ENCODE peak calls at places on chromosomes 16 and 17, in eight cellular contexts. One of them, this sample, is unnamed.
A peak's percentile ranks its signal among the peaks of the same experiment; 100 is the strongest.

GRCh38 chr17:2700491-2701141 is 10.9 kb downstream of the CLUH start:
- DNase-seq in AG04450: no peak
- DNase-seq in Caco-2: peak; percentile 26
- DNase-seq in left ventricle myocardium inferior: peak; percentile 10
- DNase-seq in mucosa of descending colon: no peak
- DNase-seq in fibroblast of lung: no peak
- DNase-seq in pancreas: no peak
- DNase-seq in effector memory CD4-positive, alpha-beta T cell: no peak
- DNase-seq in this sample: peak; percentile 63

GRCh38 chr16:1325261-1325660 is 8.2 kb upstream of the BAIAP3 start:
- DNase-seq in AG04450: no peak
- DNase-seq in Caco-2: no peak
- DNase-seq in left ventricle myocardium inferior: no peak
- DNase-seq in mucosa of descending colon: no peak
- DNase-seq in fibroblast of lung: no peak
- DNase-seq in pancreas: no peak
- DNase-seq in effector memory CD4-positive, alpha-beta T cell: no peak
- DNase-seq in this sample: no peak

GRCh38 chr17:28505986-28506665 is at the start of gene FOXN1:
- DNase-seq in AG04450: no peak
- DNase-seq in Caco-2: no peak
- DNase-seq in left ventricle myocardium inferior: no peak
- DNase-seq in mucosa of descending colon: no peak
- DNase-seq in fibroblast of lung: no peak
- DNase-seq in pancreas: no peak
- DNase-seq in effector memory CD4-positive, alpha-beta T cell: no peak
- DNase-seq in this sample: no peak

GRCh38 chr16:49203361-49203760 is 78.3 kb downstream of the CBLN1 start:
- DNase-seq in AG04450: no peak
- DNase-seq in Caco-2: no peak
- DNase-seq in left ventricle myocardium inferior: no peak
- DNase-seq in mucosa of descending colon: no peak
- DNase-seq in fibroblast of lung: no peak
- DNase-seq in pancreas: no peak
- DNase-seq in effector memory CD4-positive, alpha-beta T cell: no peak
- DNase-seq in this sample: no peak

GRCh38 chr17:48647103-48647963 is 21.2 kb upstream of the HOXB9 start:
- DNase-seq in AG04450: no peak
- DNase-seq in Caco-2: peak; percentile 73
- DNase-seq in left ventricle myocardium inferior: no peak
- DNase-seq in mucosa of descending colon: peak; percentile 60
- DNase-seq in fibroblast of lung: no peak
- DNase-seq in pancreas: no peak
- DNase-seq in effector memory CD4-positive, alpha-beta T cell: no peak
- DNase-seq in this sample: no peak

GRCh38 chr17:34386925-34387550 is 24.0 kb upstream of the CCL1 start:
- DNase-seq in AG04450: no peak
- DNase-seq in Caco-2: no peak
- DNase-seq in left ventricle myocardium inferior: no peak
- DNase-seq in mucosa of descending colon: no peak
- DNase-seq in fibroblast of lung: peak; percentile 2
- DNase-seq in pancreas: no peak
- DNase-seq in effector memory CD4-positive, alpha-beta T cell: no peak
- DNase-seq in this sample: no peak

GRCh38 chr16:84808812-84809211 is 11.0 kb upstream of the CRISPLD2 start:
- DNase-seq in AG04450: no peak
- DNase-seq in Caco-2: no peak
- DNase-seq in left ventricle myocardium inferior: no peak
- DNase-seq in mucosa of descending colon: peak; percentile 28
- DNase-seq in fibroblast of lung: no peak
- DNase-seq in pancreas: no peak
- DNase-seq in effector memory CD4-positive, alpha-beta T cell: no peak
- DNase-seq in this sample: no peak

GRCh38 chr17:59372138-59372751 is 40.8 kb downstream of the YPEL2 start:
- DNase-seq in AG04450: no peak
- DNase-seq in Caco-2: no peak
- DNase-seq in left ventricle myocardium inferior: no peak
- DNase-seq in mucosa of descending colon: no peak
- DNase-seq in fibroblast of lung: peak; percentile 84
- DNase-seq in pancreas: peak; percentile 45
- DNase-seq in effector memory CD4-positive, alpha-beta T cell: no peak
- DNase-seq in this sample: no peak

GRCh38 chr16:2003827-2004641 is 5.6 kb downstream of the ZNF598 start:
- DNase-seq in AG04450: peak; percentile 51
- DNase-seq in Caco-2: peak; percentile 79
- DNase-seq in left ventricle myocardium inferior: peak; percentile 90
- DNase-seq in mucosa of descending colon: peak; percentile 94
- DNase-seq in fibroblast of lung: peak; percentile 76
- DNase-seq in pancreas: peak; percentile 95
- DNase-seq in effector memory CD4-positive, alpha-beta T cell: peak; percentile 76
- DNase-seq in this sample: peak; percentile 95

GRCh38 chr16:80931985-80932720 is 74.5 kb downstream of the CMC2 start:
- DNase-seq in AG04450: no peak
- DNase-seq in Caco-2: peak; percentile 65
- DNase-seq in left ventricle myocardium inferior: peak; percentile 82
- DNase-seq in mucosa of descending colon: peak; percentile 70
- DNase-seq in fibroblast of lung: peak; percentile 71
- DNase-seq in pancreas: peak; percentile 43
- DNase-seq in effector memory CD4-positive, alpha-beta T cell: no peak
- DNase-seq in this sample: peak; percentile 73

GRCh38 chr17:75228847-75229246 is 23.4 kb downstream of the NUP85 start:
- DNase-seq in AG04450: no peak
- DNase-seq in Caco-2: no peak
- DNase-seq in left ventricle myocardium inferior: no peak
- DNase-seq in mucosa of descending colon: no peak
- DNase-seq in fibroblast of lung: no peak
- DNase-seq in pancreas: no peak
- DNase-seq in effector memory CD4-positive, alpha-beta T cell: no peak
- DNase-seq in this sample: peak; percentile 70

GRCh38 chr17:48995871-48996695 is 1.1 kb upstream of the IGF2BP1 start:
- DNase-seq in AG04450: no peak
- DNase-seq in Caco-2: peak; percentile 98
- DNase-seq in left ventricle myocardium inferior: no peak
- DNase-seq in mucosa of descending colon: no peak
- DNase-seq in fibroblast of lung: no peak
- DNase-seq in pancreas: no peak
- DNase-seq in effector memory CD4-positive, alpha-beta T cell: no peak
- DNase-seq in this sample: no peak

GRCh38 chr17:21125862-21126261 is 902 bp upstream of the DHRS7B start:
- DNase-seq in AG04450: no peak
- DNase-seq in Caco-2: no peak
- DNase-seq in left ventricle myocardium inferior: no peak
- DNase-seq in mucosa of descending colon: no peak
- DNase-seq in fibroblast of lung: no peak
- DNase-seq in pancreas: no peak
- DNase-seq in effector memory CD4-positive, alpha-beta T cell: peak; percentile 70
- DNase-seq in this sample: no peak

GRCh38 chr16:69823831-69824563 is 61.9 kb downstream of the WWP2 start:
- DNase-seq in AG04450: no peak
- DNase-seq in Caco-2: no peak
- DNase-seq in left ventricle myocardium inferior: peak; percentile 57
- DNase-seq in mucosa of descending colon: no peak
- DNase-seq in fibroblast of lung: no peak
- DNase-seq in pancreas: peak; percentile 86
- DNase-seq in effector memory CD4-positive, alpha-beta T cell: no peak
- DNase-seq in this sample: peak; percentile 62

GRCh38 chr17:6914711-6915110 is 81.1 kb upstream of the ALOX12 start:
- DNase-seq in AG04450: no peak
- DNase-seq in Caco-2: no peak
- DNase-seq in left ventricle myocardium inferior: no peak
- DNase-seq in mucosa of descending colon: no peak
- DNase-seq in fibroblast of lung: no peak
- DNase-seq in pancreas: no peak
- DNase-seq in effector memory CD4-positive, alpha-beta T cell: no peak
- DNase-seq in this sample: no peak

DNA sequence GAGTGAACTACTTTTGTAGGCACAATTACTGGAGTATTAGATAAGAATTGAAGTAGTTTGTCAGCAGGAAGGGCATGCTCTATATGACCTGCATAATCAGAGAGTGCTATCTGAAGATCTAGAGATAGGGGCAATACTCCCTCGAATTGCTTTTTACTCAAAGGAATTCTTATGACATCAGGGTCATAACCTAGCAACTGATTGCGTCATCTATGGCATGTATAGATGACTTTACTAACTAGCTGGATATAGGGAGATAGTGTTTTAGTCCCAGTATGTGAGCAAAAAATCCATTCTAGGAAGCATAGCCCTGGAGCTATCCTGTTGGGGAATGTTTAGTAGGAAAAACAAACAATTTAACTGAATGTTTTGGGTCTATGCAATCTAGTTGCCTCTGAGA is 109.5 kb upstream of the ZNF267 start:
- DNase-seq in AG04450: no peak
- DNase-seq in Caco-2: no peak
- DNase-seq in left ventricle myocardium inferior: no peak
- DNase-seq in mucosa of descending colon: no peak
- DNase-seq in fibroblast of lung: no peak
- DNase-seq in pancreas: no peak
- DNase-seq in effector memory CD4-positive, alpha-beta T cell: no peak
- DNase-seq in this sample: no peak
- H3K9me3 ChIP-seq in AG04450: peaks cover 38% of the 10 kb centered on the region
- H3K9me3 ChIP-seq in Caco-2: peaks cover 8% of the 10 kb centered on the region
- H3K9me3 ChIP-seq in left ventricle myocardium inferior: peaks cover 93% of the 10 kb centered on the region
- H3K9me3 ChIP-seq in mucosa of descending colon: peaks cover 89% of the 10 kb centered on the region
- H3K9me3 ChIP-seq in fibroblast of lung: no peaks in the 10 kb centered on the region
- H3K9me3 ChIP-seq in pancreas: no peaks in the 10 kb centered on the region
- H3K9me3 ChIP-seq in effector memory CD4-positive, alpha-beta T cell: peaks cover 40% of the 10 kb centered on the region
- H3K9me3 ChIP-seq in this sample: peaks cover 85% of the 10 kb centered on the region

GRCh38 chr16:56382901-56383355 is 42.4 kb downstream of the AMFR start:
- DNase-seq in AG04450: peak; percentile 43
- DNase-seq in Caco-2: no peak
- DNase-seq in left ventricle myocardium inferior: no peak
- DNase-seq in mucosa of descending colon: no peak
- DNase-seq in fibroblast of lung: peak; percentile 83
- DNase-seq in pancreas: no peak
- DNase-seq in effector memory CD4-positive, alpha-beta T cell: no peak
- DNase-seq in this sample: no peak

GRCh38 chr16:56388209-56388608 is 37.1 kb downstream of the AMFR start:
- DNase-seq in AG04450: no peak
- DNase-seq in Caco-2: no peak
- DNase-seq in left ventricle myocardium inferior: no peak
- DNase-seq in mucosa of descending colon: no peak
- DNase-seq in fibroblast of lung: peak; percentile 59
- DNase-seq in pancreas: no peak
- DNase-seq in effector memory CD4-positive, alpha-beta T cell: no peak
- DNase-seq in this sample: no peak

GRCh38 chr16:56384074-56384721 is 41.1 kb downstream of the AMFR start:
- DNase-seq in AG04450: no peak
- DNase-seq in Caco-2: no peak
- DNase-seq in left ventricle myocardium inferior: no peak
- DNase-seq in mucosa of descending colon: no peak
- DNase-seq in fibroblast of lung: no peak
- DNase-seq in pancreas: no peak
- DNase-seq in effector memory CD4-positive, alpha-beta T cell: no peak
- DNase-seq in this sample: no peak

GRCh38 chr16:56382459-56382858 is 42.9 kb downstream of the AMFR start:
- DNase-seq in AG04450: no peak
- DNase-seq in Caco-2: no peak
- DNase-seq in left ventricle myocardium inferior: no peak
- DNase-seq in mucosa of descending colon: no peak
- DNase-seq in fibroblast of lung: no peak
- DNase-seq in pancreas: no peak
- DNase-seq in effector memory CD4-positive, alpha-beta T cell: no peak
- DNase-seq in this sample: no peak
- H3K9me3 ChIP-seq in AG04450: peaks cover 15% of the 10 kb centered on the region
- H3K9me3 ChIP-seq in Caco-2: peaks cover 22% of the 10 kb centered on the region
- H3K9me3 ChIP-seq in left ventricle myocardium inferior: peaks cover 25% of the 10 kb centered on the region
- H3K9me3 ChIP-seq in mucosa of descending colon: peaks cover 15% of the 10 kb centered on the region
- H3K9me3 ChIP-seq in fibroblast of lung: no peaks in the 10 kb centered on the region
- H3K9me3 ChIP-seq in pancreas: no peaks in the 10 kb centered on the region
- H3K9me3 ChIP-seq in effector memory CD4-positive, alpha-beta T cell: peaks cover 5% of the 10 kb centered on the region
- H3K9me3 ChIP-seq in this sample: peaks cover 3% of the 10 kb centered on the region

GRCh38 chr17:67765623-67766022 is 47.9 kb downstream of the NOL11 start:
- DNase-seq in AG04450: no peak
- DNase-seq in Caco-2: no peak
- DNase-seq in left ventricle myocardium inferior: no peak
- DNase-seq in mucosa of descending colon: no peak
- DNase-seq in fibroblast of lung: no peak
- DNase-seq in pancreas: no peak
- DNase-seq in effector memory CD4-positive, alpha-beta T cell: no peak
- DNase-seq in this sample: no peak

GRCh38 chr17:67772679-67773078 is 52.6 kb upstream of the BPTF start:
- DNase-seq in AG04450: no peak
- DNase-seq in Caco-2: no peak
- DNase-seq in left ventricle myocardium inferior: no peak
- DNase-seq in mucosa of descending colon: no peak
- DNase-seq in fibroblast of lung: no peak
- DNase-seq in pancreas: no peak
- DNase-seq in effector memory CD4-positive, alpha-beta T cell: no peak
- DNase-seq in this sample: no peak

GRCh38 chr17:67770539-67770938 is 52.8 kb downstream of the NOL11 start:
- DNase-seq in AG04450: no peak
- DNase-seq in Caco-2: no peak
- DNase-seq in left ventricle myocardium inferior: no peak
- DNase-seq in mucosa of descending colon: no peak
- DNase-seq in fibroblast of lung: no peak
- DNase-seq in pancreas: no peak
- DNase-seq in effector memory CD4-positive, alpha-beta T cell: no peak
- DNase-seq in this sample: no peak
- H3K9me3 ChIP-seq in AG04450: no peaks in the 10 kb centered on the region
- H3K9me3 ChIP-seq in Caco-2: no peaks in the 10 kb centered on the region
- H3K9me3 ChIP-seq in left ventricle myocardium inferior: no peaks in the 10 kb centered on the region
- H3K9me3 ChIP-seq in mucosa of descending colon: no peaks in the 10 kb centered on the region
- H3K9me3 ChIP-seq in fibroblast of lung: no peaks in the 10 kb centered on the region
- H3K9me3 ChIP-seq in pancreas: no peaks in the 10 kb centered on the region
- H3K9me3 ChIP-seq in effector memory CD4-positive, alpha-beta T cell: no peaks in the 10 kb centered on the region
- H3K9me3 ChIP-seq in this sample: no peaks in the 10 kb centered on the region

GRCh38 chr17:53316988-53317387 is 505.7 kb upstream of the KIF2B start:
- DNase-seq in AG04450: no peak
- DNase-seq in Caco-2: no peak
- DNase-seq in left ventricle myocardium inferior: no peak
- DNase-seq in mucosa of descending colon: no peak
- DNase-seq in fibroblast of lung: no peak
- DNase-seq in pancreas: no peak
- DNase-seq in effector memory CD4-positive, alpha-beta T cell: no peak
- DNase-seq in this sample: no peak

GRCh38 chr17:53316073-53316472 is 506.7 kb upstream of the KIF2B start:
- DNase-seq in AG04450: no peak
- DNase-seq in Caco-2: no peak
- DNase-seq in left ventricle myocardium inferior: no peak
- DNase-seq in mucosa of descending colon: no peak
- DNase-seq in fibroblast of lung: no peak
- DNase-seq in pancreas: no peak
- DNase-seq in effector memory CD4-positive, alpha-beta T cell: no peak
- DNase-seq in this sample: no peak

DNA sequence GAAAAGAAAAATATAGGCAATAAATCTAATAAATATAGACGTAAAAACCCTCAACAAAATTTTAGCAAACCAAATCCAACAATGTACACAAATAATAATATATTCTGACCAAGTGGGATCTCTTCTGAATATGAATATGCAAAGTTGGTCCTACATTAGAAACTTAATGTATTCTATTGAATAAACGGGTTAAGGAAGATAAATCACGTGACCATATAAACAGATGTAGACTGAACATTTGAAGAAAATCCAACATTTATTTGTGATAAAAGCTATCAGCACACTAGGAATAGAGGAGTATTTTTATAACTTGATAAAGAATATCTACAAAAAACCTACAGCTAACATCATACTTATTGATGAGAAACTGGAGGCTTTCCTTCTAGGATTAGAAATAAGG is 502.8 kb upstream of the KIF2B start:
- DNase-seq in AG04450: no peak
- DNase-seq in Caco-2: no peak
- DNase-seq in left ventricle myocardium inferior: no peak
- DNase-seq in mucosa of descending colon: no peak
- DNase-seq in fibroblast of lung: no peak
- DNase-seq in pancreas: no peak
- DNase-seq in effector memory CD4-positive, alpha-beta T cell: no peak
- DNase-seq in this sample: no peak
- H3K9me3 ChIP-seq in AG04450: peaks cover 6% of the 10 kb centered on the region
- H3K9me3 ChIP-seq in Caco-2: peaks cover 4% of the 10 kb centered on the region
- H3K9me3 ChIP-seq in left ventricle myocardium inferior: peaks cover 29% of the 10 kb centered on the region
- H3K9me3 ChIP-seq in mucosa of descending colon: peaks cover 12% of the 10 kb centered on the region
- H3K9me3 ChIP-seq in fibroblast of lung: no peaks in the 10 kb centered on the region
- H3K9me3 ChIP-seq in pancreas: no peaks in the 10 kb centered on the region
- H3K9me3 ChIP-seq in effector memory CD4-positive, alpha-beta T cell: no peaks in the 10 kb centered on the region
- H3K9me3 ChIP-seq in this sample: peaks cover 10% of the 10 kb centered on the region

This sample was measured in upper lobe of right lung.